ENCODE peak calls at places on chromosomes 5 and 9, in nine cellular contexts. One of them, this sample, is unnamed.
A peak's percentile ranks its signal among the peaks of the same experiment; 100 is the strongest.

GRCh38 chr5:130335116-130335515 is 430.9 kb downstream of the CHSY3 start:
- DNase-seq in EH: peak; percentile 5
- DNase-seq in small intestine: no peak
- DNase-seq in HCT116: no peak
- DNase-seq in NCI-H510A: no peak
- DNase-seq in cardiac fibroblast: peak; percentile 40
- DNase-seq in CD4-positive, CD25-positive, alpha-beta regulatory T cell: no peak
- DNase-seq in uterus: no peak
- DNase-seq in activated naive CD4-positive, alpha-beta T cell treated with Interleukin-2 at 50 U/mL for 16 hours: no peak
- DNase-seq in this sample: no peak

GRCh38 chr5:169717298-169717697 is 80.2 kb downstream of the DOCK2 start:
- DNase-seq in EH: peak; percentile 64
- DNase-seq in small intestine: no peak
- DNase-seq in HCT116: no peak
- DNase-seq in NCI-H510A: no peak
- DNase-seq in cardiac fibroblast: peak; percentile 88
- DNase-seq in CD4-positive, CD25-positive, alpha-beta regulatory T cell: no peak
- DNase-seq in uterus: no peak
- DNase-seq in activated naive CD4-positive, alpha-beta T cell treated with Interleukin-2 at 50 U/mL for 16 hours: no peak
- DNase-seq in this sample: no peak

GRCh38 chr5:171574374-171574773 is 154.9 kb downstream of the FGF18 start:
- DNase-seq in EH: no peak
- DNase-seq in small intestine: no peak
- DNase-seq in HCT116: no peak
- DNase-seq in NCI-H510A: no peak
- DNase-seq in cardiac fibroblast: no peak
- DNase-seq in CD4-positive, CD25-positive, alpha-beta regulatory T cell: no peak
- DNase-seq in uterus: no peak
- DNase-seq in activated naive CD4-positive, alpha-beta T cell treated with Interleukin-2 at 50 U/mL for 16 hours: no peak
- DNase-seq in this sample: no peak

GRCh38 chr9:133972041-133972970 is 19.8 kb downstream of the VAV2 start:
- DNase-seq in EH: no peak
- DNase-seq in small intestine: peak; percentile 99
- DNase-seq in HCT116: no peak
- DNase-seq in NCI-H510A: no peak
- DNase-seq in cardiac fibroblast: no peak
- DNase-seq in CD4-positive, CD25-positive, alpha-beta regulatory T cell: no peak
- DNase-seq in uterus: no peak
- DNase-seq in activated naive CD4-positive, alpha-beta T cell treated with Interleukin-2 at 50 U/mL for 16 hours: no peak
- DNase-seq in this sample: no peak

GRCh38 chr9:114837923-114838322 is 32.1 kb upstream of the TNFSF15 start:
- DNase-seq in EH: peak; percentile 19
- DNase-seq in small intestine: no peak
- DNase-seq in HCT116: no peak
- DNase-seq in NCI-H510A: no peak
- DNase-seq in cardiac fibroblast: no peak
- DNase-seq in CD4-positive, CD25-positive, alpha-beta regulatory T cell: no peak
- DNase-seq in uterus: no peak
- DNase-seq in activated naive CD4-positive, alpha-beta T cell treated with Interleukin-2 at 50 U/mL for 16 hours: no peak
- DNase-seq in this sample: no peak

GRCh38 chr5:2981652-2982051 is 230.2 kb upstream of the IRX2 start:
- DNase-seq in EH: no peak
- DNase-seq in small intestine: no peak
- DNase-seq in HCT116: no peak
- DNase-seq in NCI-H510A: no peak
- DNase-seq in cardiac fibroblast: no peak
- DNase-seq in CD4-positive, CD25-positive, alpha-beta regulatory T cell: no peak
- DNase-seq in uterus: no peak
- DNase-seq in activated naive CD4-positive, alpha-beta T cell treated with Interleukin-2 at 50 U/mL for 16 hours: no peak
- DNase-seq in this sample: no peak

GRCh38 chr5:179194201-179194910 is 134.2 kb downstream of the ZNF354C start:
- DNase-seq in EH: no peak
- DNase-seq in small intestine: no peak
- DNase-seq in HCT116: no peak
- DNase-seq in NCI-H510A: no peak
- DNase-seq in cardiac fibroblast: no peak
- DNase-seq in CD4-positive, CD25-positive, alpha-beta regulatory T cell: no peak
- DNase-seq in uterus: no peak
- DNase-seq in activated naive CD4-positive, alpha-beta T cell treated with Interleukin-2 at 50 U/mL for 16 hours: no peak
- DNase-seq in this sample: no peak

GRCh38 chr5:83011990-83012389 is 65.2 kb downstream of the TMEM167A start:
- DNase-seq in EH: peak; percentile 1
- DNase-seq in small intestine: no peak
- DNase-seq in HCT116: no peak
- DNase-seq in NCI-H510A: no peak
- DNase-seq in cardiac fibroblast: no peak
- DNase-seq in CD4-positive, CD25-positive, alpha-beta regulatory T cell: no peak
- DNase-seq in uterus: no peak
- DNase-seq in activated naive CD4-positive, alpha-beta T cell treated with Interleukin-2 at 50 U/mL for 16 hours: no peak
- DNase-seq in this sample: no peak

GRCh38 chr5:58266402-58266801 is 193.5 kb downstream of the PLK2 start:
- DNase-seq in EH: no peak
- DNase-seq in small intestine: no peak
- DNase-seq in HCT116: no peak
- DNase-seq in NCI-H510A: no peak
- DNase-seq in cardiac fibroblast: peak; percentile 32
- DNase-seq in CD4-positive, CD25-positive, alpha-beta regulatory T cell: no peak
- DNase-seq in uterus: no peak
- DNase-seq in activated naive CD4-positive, alpha-beta T cell treated with Interleukin-2 at 50 U/mL for 16 hours: no peak
- DNase-seq in this sample: no peak

GRCh38 chr9:98357921-98358535 is 102.6 kb upstream of the TBC1D2 start:
- DNase-seq in EH: peak; percentile 79
- DNase-seq in small intestine: no peak
- DNase-seq in HCT116: no peak
- DNase-seq in NCI-H510A: no peak
- DNase-seq in cardiac fibroblast: peak; percentile 47
- DNase-seq in CD4-positive, CD25-positive, alpha-beta regulatory T cell: no peak
- DNase-seq in uterus: no peak
- DNase-seq in activated naive CD4-positive, alpha-beta T cell treated with Interleukin-2 at 50 U/mL for 16 hours: no peak
- DNase-seq in this sample: no peak

GRCh38 chr9:15578719-15579118 is 25.9 kb downstream of the CCDC171 start:
- DNase-seq in EH: no peak
- DNase-seq in small intestine: no peak
- DNase-seq in HCT116: no peak
- DNase-seq in NCI-H510A: no peak
- DNase-seq in cardiac fibroblast: peak; percentile 75
- DNase-seq in CD4-positive, CD25-positive, alpha-beta regulatory T cell: no peak
- DNase-seq in uterus: no peak
- DNase-seq in activated naive CD4-positive, alpha-beta T cell treated with Interleukin-2 at 50 U/mL for 16 hours: no peak
- DNase-seq in this sample: no peak

GRCh38 chr9:127451681-127452480 is 571 bp downstream of the LRSAM1 start:
- DNase-seq in EH: peak; percentile 66
- DNase-seq in small intestine: peak; percentile 59
- DNase-seq in HCT116: no peak
- DNase-seq in NCI-H510A: peak; percentile 73
- DNase-seq in cardiac fibroblast: peak; percentile 51
- DNase-seq in CD4-positive, CD25-positive, alpha-beta regulatory T cell: peak; percentile 62
- DNase-seq in uterus: peak; percentile 56
- DNase-seq in activated naive CD4-positive, alpha-beta T cell treated with Interleukin-2 at 50 U/mL for 16 hours: peak; percentile 59
- DNase-seq in this sample: no peak

GRCh38 chr5:165334186-165334585 is 1828.8 kb downstream of the MAT2B start:
- DNase-seq in EH: no peak
- DNase-seq in small intestine: no peak
- DNase-seq in HCT116: no peak
- DNase-seq in NCI-H510A: no peak
- DNase-seq in cardiac fibroblast: no peak
- DNase-seq in CD4-positive, CD25-positive, alpha-beta regulatory T cell: no peak
- DNase-seq in uterus: no peak
- DNase-seq in activated naive CD4-positive, alpha-beta T cell treated with Interleukin-2 at 50 U/mL for 16 hours: no peak
- DNase-seq in this sample: no peak

GRCh38 chr5:142110046-142110531 is 1.5 kb downstream of the NDFIP1 start:
- DNase-seq in EH: peak; percentile 57
- DNase-seq in small intestine: peak; percentile 20
- DNase-seq in HCT116: no peak
- DNase-seq in NCI-H510A: no peak
- DNase-seq in cardiac fibroblast: peak; percentile 46
- DNase-seq in CD4-positive, CD25-positive, alpha-beta regulatory T cell: peak; percentile 55
- DNase-seq in uterus: peak; percentile 26
- DNase-seq in activated naive CD4-positive, alpha-beta T cell treated with Interleukin-2 at 50 U/mL for 16 hours: no peak
- DNase-seq in this sample: no peak

GRCh38 chr5:171418316-171418981 is 998 bp upstream of the FGF18 start:
- DNase-seq in EH: peak; percentile 85
- DNase-seq in small intestine: peak; percentile 71
- DNase-seq in HCT116: peak; percentile 61
- DNase-seq in NCI-H510A: no peak
- DNase-seq in cardiac fibroblast: peak; percentile 87
- DNase-seq in CD4-positive, CD25-positive, alpha-beta regulatory T cell: peak; percentile 56
- DNase-seq in uterus: peak; percentile 75
- DNase-seq in activated naive CD4-positive, alpha-beta T cell treated with Interleukin-2 at 50 U/mL for 16 hours: peak; percentile 62
- DNase-seq in this sample: no peak

GRCh38 chr5:72949481-72949880 is 6.4 kb upstream of the FCHO2 start:
- DNase-seq in EH: no peak
- DNase-seq in small intestine: no peak
- DNase-seq in HCT116: no peak
- DNase-seq in NCI-H510A: no peak
- DNase-seq in cardiac fibroblast: no peak
- DNase-seq in CD4-positive, CD25-positive, alpha-beta regulatory T cell: no peak
- DNase-seq in uterus: no peak
- DNase-seq in activated naive CD4-positive, alpha-beta T cell treated with Interleukin-2 at 50 U/mL for 16 hours: no peak
- DNase-seq in this sample: no peak

GRCh38 chr5:54288568-54289217 is 21.7 kb downstream of the ARL15 start:
- DNase-seq in EH: no peak
- DNase-seq in small intestine: no peak
- DNase-seq in HCT116: no peak
- DNase-seq in NCI-H510A: no peak
- DNase-seq in cardiac fibroblast: no peak
- DNase-seq in CD4-positive, CD25-positive, alpha-beta regulatory T cell: no peak
- DNase-seq in uterus: no peak
- DNase-seq in activated naive CD4-positive, alpha-beta T cell treated with Interleukin-2 at 50 U/mL for 16 hours: no peak
- DNase-seq in this sample: no peak

GRCh38 chr9:5621327-5621726 is 7.6 kb upstream of the RIC1 start:
- DNase-seq in EH: peak; percentile 91
- DNase-seq in small intestine: no peak
- DNase-seq in HCT116: peak; percentile 63
- DNase-seq in NCI-H510A: no peak
- DNase-seq in cardiac fibroblast: peak; percentile 67
- DNase-seq in CD4-positive, CD25-positive, alpha-beta regulatory T cell: no peak
- DNase-seq in uterus: no peak
- DNase-seq in activated naive CD4-positive, alpha-beta T cell treated with Interleukin-2 at 50 U/mL for 16 hours: no peak
- DNase-seq in this sample: no peak

GRCh38 chr9:126348911-126349550 is 22.4 kb downstream of the MVB12B start:
- DNase-seq in EH: no peak
- DNase-seq in small intestine: peak; percentile 40
- DNase-seq in HCT116: no peak
- DNase-seq in NCI-H510A: no peak
- DNase-seq in cardiac fibroblast: no peak
- DNase-seq in CD4-positive, CD25-positive, alpha-beta regulatory T cell: no peak
- DNase-seq in uterus: no peak
- DNase-seq in activated naive CD4-positive, alpha-beta T cell treated with Interleukin-2 at 50 U/mL for 16 hours: no peak
- DNase-seq in this sample: no peak

GRCh38 chr5:58262226-58262625 is 197.7 kb downstream of the PLK2 start:
- DNase-seq in EH: peak; percentile 75
- DNase-seq in small intestine: no peak
- DNase-seq in HCT116: no peak
- DNase-seq in NCI-H510A: no peak
- DNase-seq in cardiac fibroblast: no peak
- DNase-seq in CD4-positive, CD25-positive, alpha-beta regulatory T cell: no peak
- DNase-seq in uterus: no peak
- DNase-seq in activated naive CD4-positive, alpha-beta T cell treated with Interleukin-2 at 50 U/mL for 16 hours: no peak
- DNase-seq in this sample: no peak

GRCh38 chr5:2278825-2279224 is 396.1 kb upstream of the IRX4 start:
- DNase-seq in EH: no peak
- DNase-seq in small intestine: no peak
- DNase-seq in HCT116: no peak
- DNase-seq in NCI-H510A: no peak
- DNase-seq in cardiac fibroblast: no peak
- DNase-seq in CD4-positive, CD25-positive, alpha-beta regulatory T cell: no peak
- DNase-seq in uterus: no peak
- DNase-seq in activated naive CD4-positive, alpha-beta T cell treated with Interleukin-2 at 50 U/mL for 16 hours: no peak
- DNase-seq in this sample: no peak

GRCh38 chr5:112316731-112317130 is 102.3 kb downstream of the EPB41L4A start:
- DNase-seq in EH: no peak
- DNase-seq in small intestine: no peak
- DNase-seq in HCT116: no peak
- DNase-seq in NCI-H510A: no peak
- DNase-seq in cardiac fibroblast: no peak
- DNase-seq in CD4-positive, CD25-positive, alpha-beta regulatory T cell: no peak
- DNase-seq in uterus: no peak
- DNase-seq in activated naive CD4-positive, alpha-beta T cell treated with Interleukin-2 at 50 U/mL for 16 hours: no peak
- DNase-seq in this sample: no peak

GRCh38 chr5:42626462-42626861 is 130.2 kb upstream of the CCDC152 start:
- DNase-seq in EH: no peak
- DNase-seq in small intestine: no peak
- DNase-seq in HCT116: no peak
- DNase-seq in NCI-H510A: no peak
- DNase-seq in cardiac fibroblast: no peak
- DNase-seq in CD4-positive, CD25-positive, alpha-beta regulatory T cell: no peak
- DNase-seq in uterus: no peak
- DNase-seq in activated naive CD4-positive, alpha-beta T cell treated with Interleukin-2 at 50 U/mL for 16 hours: no peak
- DNase-seq in this sample: no peak

GRCh38 chr5:142357469-142358090 is 32.8 kb upstream of the SPRY4 start:
- DNase-seq in EH: peak; percentile 15
- DNase-seq in small intestine: no peak
- DNase-seq in HCT116: no peak
- DNase-seq in NCI-H510A: no peak
- DNase-seq in cardiac fibroblast: peak; percentile 23
- DNase-seq in CD4-positive, CD25-positive, alpha-beta regulatory T cell: peak; percentile 13
- DNase-seq in uterus: no peak
- DNase-seq in activated naive CD4-positive, alpha-beta T cell treated with Interleukin-2 at 50 U/mL for 16 hours: no peak
- DNase-seq in this sample: no peak

GRCh38 chr9:129146441-129146933 is 31.6 kb downstream of the IER5L start:
- DNase-seq in EH: peak; percentile 61
- DNase-seq in small intestine: no peak
- DNase-seq in HCT116: no peak
- DNase-seq in NCI-H510A: no peak
- DNase-seq in cardiac fibroblast: peak; percentile 77
- DNase-seq in CD4-positive, CD25-positive, alpha-beta regulatory T cell: no peak
- DNase-seq in uterus: peak; percentile 63
- DNase-seq in activated naive CD4-positive, alpha-beta T cell treated with Interleukin-2 at 50 U/mL for 16 hours: no peak
- DNase-seq in this sample: no peak

GRCh38 chr5:55629790-55630189 is 82.3 kb downstream of the SLC38A9 start:
- DNase-seq in EH: no peak
- DNase-seq in small intestine: no peak
- DNase-seq in HCT116: no peak
- DNase-seq in NCI-H510A: no peak
- DNase-seq in cardiac fibroblast: no peak
- DNase-seq in CD4-positive, CD25-positive, alpha-beta regulatory T cell: no peak
- DNase-seq in uterus: no peak
- DNase-seq in activated naive CD4-positive, alpha-beta T cell treated with Interleukin-2 at 50 U/mL for 16 hours: no peak
- DNase-seq in this sample: no peak

GRCh38 chr9:131758972-131759647 is 19.2 kb upstream of the RAPGEF1 start:
- DNase-seq in EH: peak; percentile 32
- DNase-seq in small intestine: peak; percentile 11
- DNase-seq in HCT116: no peak
- DNase-seq in NCI-H510A: peak; percentile 55
- DNase-seq in cardiac fibroblast: no peak
- DNase-seq in CD4-positive, CD25-positive, alpha-beta regulatory T cell: no peak
- DNase-seq in uterus: no peak
- DNase-seq in activated naive CD4-positive, alpha-beta T cell treated with Interleukin-2 at 50 U/mL for 16 hours: no peak
- DNase-seq in this sample: peak; percentile 7